ENCODE peak calls at places on chromosome 5, in nine cellular contexts. R, B, G, Y, J, H, N, A and T are unnamed samples.

GRCh38 chr5:29944327-29944726 is 1249.2 kb upstream of the CDH6 start:
- DNase-seq in B (no peak), H (no peak), Y (no peak), N (no peak), G (no peak), R (no peak), J (no peak), A (no peak), T (no peak)

GRCh38 chr5:53890490-53890889 is 330.1 kb downstream of the NDUFS4 start:
- DNase-seq in H (no peak), R (no peak), B (no peak), Y (no peak), A (no peak), G (no peak), J (no peak), N (no peak), T (no peak)

GRCh38 chr5:154713615-154714125 is 41.5 kb upstream of the LARP1 start:
- DNase-seq in A (peak; percentile 81), N (peak; percentile 25), H (no peak), J (no peak), B (peak; percentile 30), Y (no peak), R (no peak), G (no peak), T (no peak)

GRCh38 chr5:21236896-21237830 is 1249.2 kb upstream of the CDH18 start:
- DNase-seq in R (no peak), N (no peak), Y (peak; percentile 96), B (no peak), A (no peak), H (no peak), G (no peak), J (no peak), T (no peak)

GRCh38 chr5:180623411-180623834 is 26.0 kb downstream of the FLT4 start:
- DNase-seq in R (no peak), A (no peak), N (no peak), G (no peak), J (no peak), H (no peak), B (no peak), Y (no peak), T (no peak)

GRCh38 chr5:139407517-139407916 is 3.6 kb upstream of the SPATA24 start:
- DNase-seq in G (no peak), Y (no peak), H (no peak), N (no peak), J (no peak), A (no peak), B (no peak), R (no peak), T (no peak)

GRCh38 chr5:90792725-90793124 is 234.1 kb downstream of the ADGRV1 start:
- DNase-seq in A (no peak), R (no peak), Y (peak; percentile 25), H (peak; percentile 31), B (no peak), J (no peak), N (peak; percentile 15), G (no peak), T (no peak)

GRCh38 chr5:150272531-150272930 is 17.0 kb downstream of the CAMK2A start:
- DNase-seq in H (peak; percentile 46), R (peak; percentile 59), B (no peak), N (peak; percentile 75), A (peak; percentile 55), Y (peak; percentile 48), J (peak; percentile 82), G (no peak), T (no peak)

DNA sequence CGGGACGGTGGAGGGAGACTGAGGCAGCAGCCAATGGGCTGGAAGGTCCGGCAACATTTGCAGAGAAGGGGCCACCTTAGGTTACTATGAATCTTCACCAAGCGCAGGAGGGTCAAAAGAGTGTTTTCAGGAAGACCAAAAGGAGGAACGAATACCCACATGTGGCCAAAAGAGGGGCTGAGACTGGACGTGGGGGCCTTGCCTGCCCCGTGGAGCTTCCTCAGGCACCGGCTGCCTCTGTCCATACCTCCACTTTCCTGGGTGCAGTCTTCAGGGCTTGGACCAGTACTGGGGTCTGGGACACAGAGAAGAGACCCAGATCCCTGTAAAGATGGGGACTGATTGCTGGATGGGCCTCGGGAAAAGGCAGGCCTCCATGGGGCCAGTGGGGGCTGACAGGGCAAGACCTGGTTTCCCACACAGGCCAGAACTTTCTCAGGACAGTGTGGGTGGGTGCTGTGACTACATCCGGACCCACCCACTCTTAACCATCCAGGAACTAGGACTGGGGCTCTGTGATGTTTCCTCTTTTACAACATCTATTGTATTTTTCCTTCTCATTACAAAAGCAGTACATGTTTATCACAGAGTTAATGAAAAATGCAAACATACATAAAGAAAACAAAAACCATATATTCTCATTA is 294.7 kb downstream of the ZSWIM6 start:
- DNase-seq in Y (no peak), G (no peak), J (no peak), R (no peak), B (no peak), A (no peak), H (no peak), N (no peak), T (no peak)
- H3K4me3 ChIP-seq in Y (peak overlapping the region; percentile 53), G (peak overlapping the region; percentile 44), J (no peak overlapping the region), R (peak overlapping the region; percentile 54), B (peak overlapping the region; percentile 45), A (no peak overlapping the region), H (no peak overlapping the region), N (peak overlapping the region; percentile 37), T (peak overlapping the region; percentile 38)

DNA sequence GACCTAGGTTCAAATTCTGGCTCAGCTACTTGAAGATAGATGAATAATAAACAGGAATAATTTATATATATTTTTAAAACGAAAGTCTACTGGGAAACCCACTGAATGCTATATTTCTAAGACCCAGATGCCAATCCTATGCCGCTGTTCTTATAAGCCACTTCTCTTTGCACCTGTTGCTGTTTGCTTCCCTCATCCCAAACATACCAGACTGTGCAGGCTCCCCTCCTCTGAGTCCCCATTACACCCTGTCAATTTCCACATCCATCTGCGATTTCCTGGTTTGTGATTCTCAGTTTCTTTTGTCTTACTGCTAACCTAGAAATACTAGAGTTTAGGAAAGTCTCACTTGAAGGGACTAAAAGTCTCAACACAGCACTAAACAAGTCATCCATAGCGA is 92.8 kb upstream of the CAST start:
- DNase-seq in G (no peak), N (no peak), R (no peak), B (no peak), H (no peak), A (no peak), J (no peak), Y (no peak), T (no peak)
- TF ChIP-seq CTCF in G (no peak), N (no peak), R (no peak), B (no peak), H (no peak), A (no peak), J (no peak), Y (no peak), T (no peak)

GRCh38 chr5:65127181-65127901 is 354.4 kb downstream of the ADAMTS6 start:
- DNase-seq in Y (no peak), N (peak; percentile 64), A (no peak), G (no peak), H (peak; percentile 37), B (no peak), J (no peak), R (no peak), T (no peak)
- H3K4me3 ChIP-seq in Y (no peak overlapping the region), N (no peak overlapping the region), A (no peak overlapping the region), G (no peak overlapping the region), H (no peak overlapping the region), B (no peak overlapping the region), J (no peak overlapping the region), R (no peak overlapping the region), T (no peak overlapping the region)

GRCh38 chr5:133983674-133984073 is 15.2 kb upstream of the C5orf15 start:
- DNase-seq in N (no peak), H (no peak), Y (no peak), G (no peak), B (no peak), A (no peak), J (no peak), R (no peak), T (no peak)
- TF ChIP-seq CTCF in N (no peak), H (no peak), Y (no peak), G (no peak), B (no peak), A (no peak), J (no peak), R (no peak), T (no peak)

GRCh38 chr5:64766105-64766504 is 2.4 kb downstream of the SREK1IP1 start:
- DNase-seq in J (no peak), B (no peak), H (no peak), R (no peak), A (peak; percentile 30), N (peak; percentile 71), Y (peak; percentile 100), G (no peak), T (no peak)

GRCh38 chr5:64759960-64760695 is 8.4 kb downstream of the SREK1IP1 start:
- DNase-seq in B (no peak), Y (no peak), G (no peak), H (no peak), A (no peak), R (no peak), N (no peak), J (no peak), T (no peak)

GRCh38 chr5:64766934-64767333 is 1.6 kb downstream of the SREK1IP1 start:
- DNase-seq in Y (no peak), J (no peak), G (no peak), A (no peak), B (no peak), R (no peak), H (no peak), N (no peak), T (no peak)

GRCh38 chr5:64767959-64768357 is 533 bp downstream of the SREK1IP1 start:
- DNase-seq in N (no peak), G (no peak), Y (peak; percentile 37), B (no peak), J (peak; percentile 9), H (peak; percentile 6), R (no peak), A (peak; percentile 3), T (peak; percentile 70)

GRCh38 chr5:64763948-64764503 is 4.5 kb downstream of the SREK1IP1 start:
- DNase-seq in J (no peak), H (no peak), Y (no peak), B (no peak), N (no peak), A (no peak), G (no peak), R (no peak), T (no peak)
- H3K4me3 ChIP-seq in J (no peak overlapping the region), H (no peak overlapping the region), Y (no peak overlapping the region), B (no peak overlapping the region), N (no peak overlapping the region), A (no peak overlapping the region), G (no peak overlapping the region), R (no peak overlapping the region), T (no peak overlapping the region)